ENCODE peak calls at places on chromosomes 11 and 22, in seven cellular contexts. One of them, this sample, is unnamed. For H3K27me3, the result is how much of the 10 kb centered on the place peaks cover.

GRCh38 chr22:43829904-43830851 is 18.1 kb upstream of the EFCAB6 start:
- DNase-seq in HepG2: no peak
- DNase-seq in sigmoid colon: peak
- DNase-seq in transverse colon: no peak
- DNase-seq in stomach: no peak
- DNase-seq in HCT116: no peak
- DNase-seq in breast epithelium: no peak
- DNase-seq in this sample: no peak

GRCh38 chr22:43346521-43346929 is 3.4 kb upstream of the SCUBE1 start:
- DNase-seq in HCT116: peak
- DNase-seq in stomach: peak
- DNase-seq in transverse colon: peak
- DNase-seq in HepG2: peak
- DNase-seq in sigmoid colon: peak
- DNase-seq in breast epithelium: peak
- DNase-seq in this sample: no peak

GRCh38 chr11:99893803-99894202 is 793.3 kb upstream of the ARHGAP42 start:
- DNase-seq in transverse colon: no peak
- DNase-seq in HepG2: no peak
- DNase-seq in stomach: no peak
- DNase-seq in HCT116: no peak
- DNase-seq in breast epithelium: no peak
- DNase-seq in sigmoid colon: no peak
- DNase-seq in this sample: no peak

GRCh38 chr11:68890490-68891231 is 13.0 kb downstream of the MRPL21 start:
- DNase-seq in HepG2: no peak
- DNase-seq in transverse colon: peak
- DNase-seq in HCT116: no peak
- DNase-seq in stomach: peak
- DNase-seq in sigmoid colon: peak
- DNase-seq in breast epithelium: peak
- DNase-seq in this sample: no peak

GRCh38 chr11:10502770-10503169 is 38.2 kb downstream of the RNF141 start:
- DNase-seq in breast epithelium: no peak
- DNase-seq in transverse colon: no peak
- DNase-seq in HCT116: no peak
- DNase-seq in HepG2: no peak
- DNase-seq in sigmoid colon: peak
- DNase-seq in stomach: no peak
- DNase-seq in this sample: no peak

GRCh38 chr22:25942989-25943411 is 201.0 kb downstream of the MYO18B start:
- DNase-seq in HCT116: no peak
- DNase-seq in transverse colon: no peak
- DNase-seq in sigmoid colon: no peak
- DNase-seq in stomach: no peak
- DNase-seq in HepG2: no peak
- DNase-seq in breast epithelium: no peak
- DNase-seq in this sample: no peak

GRCh38 chr11:13051257-13051656 is 42.1 kb downstream of the RASSF10 start:
- DNase-seq in HCT116: no peak
- DNase-seq in HepG2: no peak
- DNase-seq in breast epithelium: no peak
- DNase-seq in sigmoid colon: no peak
- DNase-seq in transverse colon: no peak
- DNase-seq in stomach: no peak
- DNase-seq in this sample: no peak

GRCh38 chr11:31706357-31706756 is 104.8 kb downstream of the PAX6 start:
- DNase-seq in HCT116: no peak
- DNase-seq in stomach: no peak
- DNase-seq in sigmoid colon: no peak
- DNase-seq in HepG2: no peak
- DNase-seq in transverse colon: no peak
- DNase-seq in breast epithelium: no peak
- DNase-seq in this sample: no peak

GRCh38 chr11:116384876-116385275 is 387.9 kb downstream of the BUD13 start:
- DNase-seq in transverse colon: no peak
- DNase-seq in HepG2: no peak
- DNase-seq in HCT116: no peak
- DNase-seq in sigmoid colon: no peak
- DNase-seq in stomach: no peak
- DNase-seq in breast epithelium: no peak
- DNase-seq in this sample: no peak

GRCh38 chr22:27386186-27386585 is 415.4 kb downstream of the MN1 start:
- DNase-seq in stomach: no peak
- DNase-seq in breast epithelium: no peak
- DNase-seq in sigmoid colon: no peak
- DNase-seq in HCT116: no peak
- DNase-seq in HepG2: no peak
- DNase-seq in transverse colon: no peak
- DNase-seq in this sample: no peak

DNA sequence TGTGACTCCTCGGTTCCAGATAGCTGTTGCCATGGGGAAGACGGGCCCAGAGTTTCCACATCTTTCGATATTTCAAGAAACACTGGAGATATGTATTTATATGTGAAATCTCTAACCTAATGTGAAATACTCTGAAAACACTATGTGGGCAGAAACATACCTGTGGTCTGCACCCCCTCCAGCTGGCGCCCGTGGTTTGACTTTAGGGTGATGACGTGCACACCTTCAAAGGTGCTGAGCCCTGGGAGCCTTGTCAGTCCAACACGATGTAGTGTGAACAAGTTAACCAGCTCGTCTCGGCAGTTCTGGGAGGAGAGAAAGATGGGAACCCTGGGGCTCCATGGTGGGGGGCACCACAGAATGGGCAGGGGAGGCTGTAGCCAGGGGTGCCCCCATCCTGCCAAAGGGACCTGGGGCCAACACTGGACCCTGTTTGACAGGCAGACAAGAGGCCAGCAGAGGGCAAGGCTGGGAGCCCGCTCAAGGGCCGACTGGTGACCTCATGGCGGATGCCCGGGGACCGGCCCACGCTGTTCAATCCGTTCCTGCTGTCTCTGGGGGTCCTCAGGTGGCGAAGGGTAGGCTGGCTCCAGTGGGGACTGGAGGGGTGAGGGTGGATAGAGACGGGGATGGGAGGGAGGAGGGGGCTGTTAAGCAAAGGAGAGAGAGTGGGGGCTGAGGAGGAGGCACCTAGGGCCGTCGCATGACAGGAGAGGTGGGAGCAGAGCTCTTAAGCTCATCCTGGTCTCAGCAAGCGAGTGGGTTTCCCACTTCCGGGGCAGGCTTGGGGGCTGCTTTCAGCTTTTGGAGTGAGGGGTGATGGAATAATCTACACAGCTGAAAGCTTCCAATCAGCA is 43.8 kb downstream of the TRIOBP start:
- DNase-seq in breast epithelium: no peak
- DNase-seq in transverse colon: no peak
- DNase-seq in stomach: no peak
- DNase-seq in HepG2: no peak
- DNase-seq in sigmoid colon: no peak
- DNase-seq in HCT116: no peak
- DNase-seq in this sample: no peak
- H3K27ac ChIP-seq in breast epithelium: peak
- H3K27ac ChIP-seq in transverse colon: peak
- H3K27ac ChIP-seq in stomach: no peak
- H3K27ac ChIP-seq in HepG2: no peak
- H3K27ac ChIP-seq in sigmoid colon: peak
- H3K27ac ChIP-seq in HCT116: no peak
- H3K27ac ChIP-seq in this sample: peak

DNA sequence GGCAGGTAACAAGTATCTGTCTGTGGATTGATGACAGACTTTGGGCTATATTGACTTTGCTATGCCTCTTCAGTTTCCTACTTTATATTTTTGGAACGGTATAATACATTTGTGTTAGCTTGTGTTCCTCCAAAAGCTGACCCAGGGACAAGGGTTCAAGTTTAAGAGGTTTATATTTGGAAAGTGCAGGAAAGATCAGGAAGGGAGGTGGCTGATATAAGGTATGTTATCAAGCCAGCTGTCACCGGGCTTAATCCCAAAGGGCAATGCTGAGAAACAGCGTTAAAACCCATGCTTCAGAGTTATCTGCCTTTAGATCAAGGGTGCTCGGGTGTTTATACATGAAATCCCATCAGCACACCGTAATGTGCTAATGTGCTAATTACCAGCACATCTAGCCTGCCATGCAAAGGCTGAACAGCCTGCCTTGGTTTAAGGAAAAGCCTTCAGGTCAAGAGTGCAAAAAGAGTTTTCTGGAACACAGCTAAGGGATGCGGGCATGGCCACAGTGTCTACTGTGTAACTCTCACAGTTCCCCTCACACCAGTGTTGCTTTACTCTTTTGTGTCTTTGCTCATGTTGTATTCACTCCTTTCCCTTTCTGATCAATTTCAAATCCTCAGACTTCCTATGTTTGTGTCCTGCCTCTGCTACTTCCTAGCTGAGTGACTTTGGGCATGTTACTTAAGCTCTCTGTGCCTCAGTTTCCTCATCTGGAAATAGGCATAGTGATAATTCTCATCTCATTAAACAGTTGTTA is 77.5 kb downstream of the BDNF start:
- DNase-seq in sigmoid colon: no peak
- DNase-seq in transverse colon: no peak
- DNase-seq in HepG2: no peak
- DNase-seq in HCT116: no peak
- DNase-seq in breast epithelium: no peak
- DNase-seq in stomach: no peak
- DNase-seq in this sample: no peak
- TF ChIP-seq POLR2AphosphoS5 in sigmoid colon: no peak
- TF ChIP-seq POLR2AphosphoS5 in transverse colon: no peak
- TF ChIP-seq POLR2AphosphoS5 in HepG2: no peak
- TF ChIP-seq POLR2AphosphoS5 in HCT116: no peak
- TF ChIP-seq POLR2AphosphoS5 in breast epithelium: no peak
- TF ChIP-seq POLR2AphosphoS5 in stomach: no peak
- TF ChIP-seq POLR2AphosphoS5 in this sample: no peak

GRCh38 chr11:128515766-128516466 is 71.4 kb downstream of the ETS1 start:
- DNase-seq in breast epithelium: no peak
- DNase-seq in sigmoid colon: no peak
- DNase-seq in transverse colon: no peak
- DNase-seq in HCT116: no peak
- DNase-seq in stomach: no peak
- DNase-seq in HepG2: no peak
- DNase-seq in this sample: no peak

GRCh38 chr11:128516886-128517285 is 70.5 kb downstream of the ETS1 start:
- DNase-seq in breast epithelium: no peak
- DNase-seq in HCT116: no peak
- DNase-seq in HepG2: no peak
- DNase-seq in transverse colon: no peak
- DNase-seq in sigmoid colon: no peak
- DNase-seq in stomach: no peak
- DNase-seq in this sample: no peak

GRCh38 chr11:128513915-128514681 is 73.3 kb downstream of the ETS1 start:
- DNase-seq in transverse colon: no peak
- DNase-seq in breast epithelium: no peak
- DNase-seq in stomach: no peak
- DNase-seq in HepG2: no peak
- DNase-seq in HCT116: no peak
- DNase-seq in sigmoid colon: no peak
- DNase-seq in this sample: no peak

GRCh38 chr11:128516467-128516778 is 70.9 kb downstream of the ETS1 start:
- DNase-seq in HCT116: no peak
- DNase-seq in breast epithelium: no peak
- DNase-seq in HepG2: no peak
- DNase-seq in transverse colon: no peak
- DNase-seq in stomach: no peak
- DNase-seq in sigmoid colon: no peak
- DNase-seq in this sample: no peak

GRCh38 chr11:128515086-128515485 is 72.3 kb downstream of the ETS1 start:
- DNase-seq in stomach: no peak
- DNase-seq in sigmoid colon: no peak
- DNase-seq in HCT116: no peak
- DNase-seq in transverse colon: no peak
- DNase-seq in HepG2: no peak
- DNase-seq in breast epithelium: no peak
- DNase-seq in this sample: no peak
- H3K27me3 ChIP-seq in stomach: under half
- H3K27me3 ChIP-seq in sigmoid colon: under half
- H3K27me3 ChIP-seq in HCT116: under half
- H3K27me3 ChIP-seq in transverse colon: under half
- H3K27me3 ChIP-seq in HepG2: under half
- H3K27me3 ChIP-seq in breast epithelium: under half
- H3K27me3 ChIP-seq in this sample: under half

GRCh38 chr11:2186669-2187266 is 15.2 kb upstream of the TH start:
- DNase-seq in HepG2: peak
- DNase-seq in transverse colon: peak
- DNase-seq in sigmoid colon: no peak
- DNase-seq in HCT116: peak
- DNase-seq in breast epithelium: no peak
- DNase-seq in stomach: peak
- DNase-seq in this sample: peak

GRCh38 chr11:2185324-2186085 is 13.9 kb upstream of the TH start:
- DNase-seq in stomach: no peak
- DNase-seq in HepG2: no peak
- DNase-seq in HCT116: no peak
- DNase-seq in transverse colon: no peak
- DNase-seq in sigmoid colon: no peak
- DNase-seq in breast epithelium: no peak
- DNase-seq in this sample: no peak

GRCh38 chr11:2188745-2189144 is 17.1 kb upstream of the TH start:
- DNase-seq in stomach: no peak
- DNase-seq in HepG2: no peak
- DNase-seq in HCT116: no peak
- DNase-seq in transverse colon: no peak
- DNase-seq in sigmoid colon: no peak
- DNase-seq in breast epithelium: no peak
- DNase-seq in this sample: no peak

GRCh38 chr11:2189938-2190669 is 18.5 kb upstream of the TH start:
- DNase-seq in sigmoid colon: no peak
- DNase-seq in HepG2: no peak
- DNase-seq in HCT116: no peak
- DNase-seq in stomach: no peak
- DNase-seq in transverse colon: no peak
- DNase-seq in breast epithelium: no peak
- DNase-seq in this sample: no peak

GRCh38 chr11:2187267-2187707 is 15.7 kb upstream of the TH start:
- DNase-seq in transverse colon: no peak
- DNase-seq in HepG2: no peak
- DNase-seq in HCT116: no peak
- DNase-seq in sigmoid colon: no peak
- DNase-seq in stomach: no peak
- DNase-seq in breast epithelium: no peak
- DNase-seq in this sample: no peak
- H3K27ac ChIP-seq in transverse colon: no peak
- H3K27ac ChIP-seq in HepG2: no peak
- H3K27ac ChIP-seq in HCT116: no peak
- H3K27ac ChIP-seq in sigmoid colon: no peak
- H3K27ac ChIP-seq in stomach: no peak
- H3K27ac ChIP-seq in breast epithelium: no peak
- H3K27ac ChIP-seq in this sample: no peak

GRCh38 chr11:101482556-101483124 is 101.2 kb downstream of the TRPC6 start:
- DNase-seq in stomach: no peak
- DNase-seq in HCT116: no peak
- DNase-seq in breast epithelium: no peak
- DNase-seq in HepG2: no peak
- DNase-seq in sigmoid colon: no peak
- DNase-seq in transverse colon: no peak
- DNase-seq in this sample: no peak
- TF ChIP-seq POLR2AphosphoS5 in stomach: no peak
- TF ChIP-seq POLR2AphosphoS5 in HCT116: no peak
- TF ChIP-seq POLR2AphosphoS5 in breast epithelium: no peak
- TF ChIP-seq POLR2AphosphoS5 in HepG2: no peak
- TF ChIP-seq POLR2AphosphoS5 in sigmoid colon: no peak
- TF ChIP-seq POLR2AphosphoS5 in transverse colon: no peak
- TF ChIP-seq POLR2AphosphoS5 in this sample: no peak

This sample was measured in HL-60.